ENCODE peak calls at places on chromosome 10, in six cellular contexts. F, X, I, Q, H and G are unnamed samples.

GRCh38 chr10:90430186-90430585 is 427.7 kb downstream of the HTR7 start:
- DNase-seq in I (no peak), F (no peak), H (no peak), Q (no peak), X (no peak), G (no peak)

GRCh38 chr10:3906511-3907111 is 121.6 kb upstream of the KLF6 start:
- DNase-seq in Q (no peak), X (no peak), H (no peak), F (no peak), I (no peak), G (no peak)

GRCh38 chr10:92753865-92754264 is 64.1 kb downstream of the HHEX start:
- DNase-seq in I (no peak), Q (no peak), X (no peak), H (no peak), F (no peak), G (no peak)

GRCh38 chr10:96691761-96692160 is 28.6 kb downstream of the PIK3AP1 start:
- DNase-seq in X (no peak), I (no peak), F (no peak), Q (no peak), H (no peak), G (no peak)

GRCh38 chr10:14560274-14560673 is 214.4 kb downstream of the FAM107B start:
- DNase-seq in X (peak; percentile 39), H (peak; percentile 48), I (no peak), F (peak; percentile 55), Q (peak; percentile 77), G (no peak)

GRCh38 chr10:3222068-3222467 is 49.5 kb upstream of the PITRM1 start:
- DNase-seq in X (no peak), F (no peak), I (no peak), Q (no peak), H (no peak), G (no peak)

GRCh38 chr10:62813453-62813852 is 2.7 kb downstream of the EGR2 start:
- DNase-seq in I (no peak), X (no peak), Q (no peak), F (no peak), H (no peak), G (no peak)

GRCh38 chr10:102814456-102814871 is 22.7 kb downstream of the CYP17A1 start:
- DNase-seq in H (no peak), I (no peak), X (no peak), Q (no peak), F (peak; percentile 78), G (no peak)

GRCh38 chr10:23331567-23332290 is 12.9 kb downstream of the C10orf67 start:
- DNase-seq in I (no peak), Q (no peak), H (no peak), F (no peak), X (no peak), G (no peak)